ENCODE peak calls at places on chromosome 3, in six cellular contexts. One of them, this sample, is unnamed.

GRCh38 chr3:130517541-130517940 is 564 bp downstream of the COL6A6 start:
- DNase-seq in heart left ventricle: no peak
- DNase-seq in kidney tubule cell: peak
- DNase-seq in EH: no peak
- DNase-seq in GM23248: peak
- DNase-seq in CD8-positive, alpha-beta memory T cell: no peak
- DNase-seq in this sample: no peak

GRCh38 chr3:46154300-46154699 is 53.8 kb downstream of the CCR1 start:
- DNase-seq in heart left ventricle: no peak
- DNase-seq in kidney tubule cell: no peak
- DNase-seq in EH: no peak
- DNase-seq in GM23248: no peak
- DNase-seq in CD8-positive, alpha-beta memory T cell: no peak
- DNase-seq in this sample: no peak

GRCh38 chr3:44903314-44903713 is 28.9 kb downstream of the TGM4 start:
- DNase-seq in heart left ventricle: no peak
- DNase-seq in kidney tubule cell: no peak
- DNase-seq in EH: peak
- DNase-seq in GM23248: no peak
- DNase-seq in CD8-positive, alpha-beta memory T cell: no peak
- DNase-seq in this sample: no peak

GRCh38 chr3:170467560-170467959 is 48.9 kb downstream of the CLDN11 start:
- DNase-seq in heart left ventricle: no peak
- DNase-seq in kidney tubule cell: no peak
- DNase-seq in EH: no peak
- DNase-seq in GM23248: no peak
- DNase-seq in CD8-positive, alpha-beta memory T cell: no peak
- DNase-seq in this sample: no peak

GRCh38 chr3:37987315-37987697 is 3.3 kb upstream of the VILL start:
- DNase-seq in heart left ventricle: no peak
- DNase-seq in kidney tubule cell: no peak
- DNase-seq in EH: no peak
- DNase-seq in GM23248: no peak
- DNase-seq in CD8-positive, alpha-beta memory T cell: no peak
- DNase-seq in this sample: no peak

GRCh38 chr3:197482001-197482400 is 73.8 kb downstream of the BDH1 start:
- DNase-seq in heart left ventricle: no peak
- DNase-seq in kidney tubule cell: no peak
- DNase-seq in EH: peak
- DNase-seq in GM23248: peak
- DNase-seq in CD8-positive, alpha-beta memory T cell: no peak
- DNase-seq in this sample: no peak

GRCh38 chr3:8619548-8619947 is 25.1 kb downstream of the SSUH2 start:
- DNase-seq in heart left ventricle: no peak
- DNase-seq in kidney tubule cell: peak
- DNase-seq in EH: peak
- DNase-seq in GM23248: peak
- DNase-seq in CD8-positive, alpha-beta memory T cell: no peak
- DNase-seq in this sample: no peak

GRCh38 chr3:18444597-18445420 is 19.7 kb upstream of the SATB1 start:
- DNase-seq in heart left ventricle: peak
- DNase-seq in kidney tubule cell: peak
- DNase-seq in EH: peak
- DNase-seq in GM23248: peak
- DNase-seq in CD8-positive, alpha-beta memory T cell: peak
- DNase-seq in this sample: peak

GRCh38 chr3:194246709-194247349 is 104.3 kb downstream of the CPN2 start:
- DNase-seq in heart left ventricle: no peak
- DNase-seq in kidney tubule cell: no peak
- DNase-seq in EH: no peak
- DNase-seq in GM23248: no peak
- DNase-seq in CD8-positive, alpha-beta memory T cell: no peak
- DNase-seq in this sample: no peak

GRCh38 chr3:154779571-154779970 is 300.5 kb upstream of the MME start:
- DNase-seq in heart left ventricle: no peak
- DNase-seq in kidney tubule cell: peak
- DNase-seq in EH: peak
- DNase-seq in GM23248: peak
- DNase-seq in CD8-positive, alpha-beta memory T cell: no peak
- DNase-seq in this sample: no peak

GRCh38 chr3:69460034-69460433 is 74.1 kb upstream of the FRMD4B start:
- DNase-seq in heart left ventricle: no peak
- DNase-seq in kidney tubule cell: no peak
- DNase-seq in EH: no peak
- DNase-seq in GM23248: no peak
- DNase-seq in CD8-positive, alpha-beta memory T cell: no peak
- DNase-seq in this sample: no peak

GRCh38 chr3:99640214-99640851 is 1.9 kb downstream of the COL8A1 start:
- DNase-seq in heart left ventricle: no peak
- DNase-seq in kidney tubule cell: peak
- DNase-seq in EH: peak
- DNase-seq in GM23248: peak
- DNase-seq in CD8-positive, alpha-beta memory T cell: no peak
- DNase-seq in this sample: no peak

GRCh38 chr3:157119369-157119951 is 40.5 kb downstream of the CCNL1 start:
- DNase-seq in heart left ventricle: no peak
- DNase-seq in kidney tubule cell: no peak
- DNase-seq in EH: no peak
- DNase-seq in GM23248: no peak
- DNase-seq in CD8-positive, alpha-beta memory T cell: no peak
- DNase-seq in this sample: no peak

GRCh38 chr3:1609416-1609815 is 489.2 kb upstream of the CNTN4 start:
- DNase-seq in heart left ventricle: no peak
- DNase-seq in kidney tubule cell: no peak
- DNase-seq in EH: no peak
- DNase-seq in GM23248: no peak
- DNase-seq in CD8-positive, alpha-beta memory T cell: no peak
- DNase-seq in this sample: no peak

GRCh38 chr3:23781871-23782270 is 23.9 kb upstream of the UBE2E1 start:
- DNase-seq in heart left ventricle: no peak
- DNase-seq in kidney tubule cell: no peak
- DNase-seq in EH: no peak
- DNase-seq in GM23248: no peak
- DNase-seq in CD8-positive, alpha-beta memory T cell: no peak
- DNase-seq in this sample: no peak

GRCh38 chr3:186669378-186670084 is 3.7 kb downstream of the HRG start:
- DNase-seq in heart left ventricle: no peak
- DNase-seq in kidney tubule cell: peak
- DNase-seq in EH: no peak
- DNase-seq in GM23248: no peak
- DNase-seq in CD8-positive, alpha-beta memory T cell: no peak
- DNase-seq in this sample: no peak